ENCODE peak calls at places on chromosomes 1 and 21, in ten cellular contexts. One of them, this sample, is unnamed.

GRCh38 chr1:156664949-156665411 is 12.2 kb downstream of the NES start:
- DNase-seq in Panc1: no peak
- DNase-seq in mesendoderm: peak; percentile 91
- DNase-seq in cardiac muscle cell: no peak
- DNase-seq in tibial artery: peak; percentile 86
- DNase-seq in left ventricle myocardium inferior: peak; percentile 82
- DNase-seq in thoracic aorta: no peak
- DNase-seq in upper lobe of right lung: no peak
- DNase-seq in uterus: peak; percentile 42
- DNase-seq in CD8-positive, alpha-beta memory T cell: no peak
- DNase-seq in this sample: peak; percentile 86

GRCh38 chr1:220113136-220113695 is 19.3 kb downstream of the IARS2 start:
- DNase-seq in Panc1: no peak
- DNase-seq in mesendoderm: peak; percentile 54
- DNase-seq in cardiac muscle cell: peak; percentile 36
- DNase-seq in tibial artery: no peak
- DNase-seq in left ventricle myocardium inferior: no peak
- DNase-seq in thoracic aorta: no peak
- DNase-seq in upper lobe of right lung: no peak
- DNase-seq in uterus: no peak
- DNase-seq in CD8-positive, alpha-beta memory T cell: no peak
- DNase-seq in this sample: no peak

GRCh38 chr1:20153000-20153418 is 13.9 kb downstream of the PLA2G2F start:
- DNase-seq in Panc1: no peak
- DNase-seq in mesendoderm: peak; percentile 81
- DNase-seq in cardiac muscle cell: peak; percentile 32
- DNase-seq in tibial artery: peak; percentile 71
- DNase-seq in left ventricle myocardium inferior: peak; percentile 43
- DNase-seq in thoracic aorta: no peak
- DNase-seq in upper lobe of right lung: peak; percentile 70
- DNase-seq in uterus: no peak
- DNase-seq in CD8-positive, alpha-beta memory T cell: no peak
- DNase-seq in this sample: peak; percentile 55

GRCh38 chr21:14270631-14271030 is 54.7 kb downstream of the RBM11 start:
- DNase-seq in Panc1: no peak
- DNase-seq in mesendoderm: peak; percentile 11
- DNase-seq in cardiac muscle cell: no peak
- DNase-seq in tibial artery: no peak
- DNase-seq in left ventricle myocardium inferior: no peak
- DNase-seq in thoracic aorta: no peak
- DNase-seq in upper lobe of right lung: no peak
- DNase-seq in uterus: no peak
- DNase-seq in CD8-positive, alpha-beta memory T cell: no peak
- DNase-seq in this sample: no peak

GRCh38 chr1:14140800-14141526 is 441.0 kb downstream of the PRDM2 start:
- DNase-seq in Panc1: no peak
- DNase-seq in mesendoderm: no peak
- DNase-seq in cardiac muscle cell: peak; percentile 2
- DNase-seq in tibial artery: peak; percentile 80
- DNase-seq in left ventricle myocardium inferior: peak; percentile 72
- DNase-seq in thoracic aorta: no peak
- DNase-seq in upper lobe of right lung: peak; percentile 78
- DNase-seq in uterus: peak; percentile 29
- DNase-seq in CD8-positive, alpha-beta memory T cell: no peak
- DNase-seq in this sample: peak; percentile 91

GRCh38 chr21:37873655-37874054 is 42.6 kb downstream of the KCNJ6 start:
- DNase-seq in Panc1: no peak
- DNase-seq in mesendoderm: peak; percentile 53
- DNase-seq in cardiac muscle cell: peak; percentile 32
- DNase-seq in tibial artery: no peak
- DNase-seq in left ventricle myocardium inferior: no peak
- DNase-seq in thoracic aorta: no peak
- DNase-seq in upper lobe of right lung: no peak
- DNase-seq in uterus: no peak
- DNase-seq in CD8-positive, alpha-beta memory T cell: no peak
- DNase-seq in this sample: no peak

GRCh38 chr1:182662121-182662890 is 22.1 kb downstream of the RGS8 start:
- DNase-seq in Panc1: no peak
- DNase-seq in mesendoderm: peak; percentile 69
- DNase-seq in cardiac muscle cell: no peak
- DNase-seq in tibial artery: no peak
- DNase-seq in left ventricle myocardium inferior: no peak
- DNase-seq in thoracic aorta: no peak
- DNase-seq in upper lobe of right lung: no peak
- DNase-seq in uterus: no peak
- DNase-seq in CD8-positive, alpha-beta memory T cell: no peak
- DNase-seq in this sample: no peak

GRCh38 chr1:30852026-30852425 is 56.5 kb downstream of the SDC3 start:
- DNase-seq in Panc1: no peak
- DNase-seq in mesendoderm: no peak
- DNase-seq in cardiac muscle cell: peak; percentile 86
- DNase-seq in tibial artery: peak; percentile 79
- DNase-seq in left ventricle myocardium inferior: peak; percentile 71
- DNase-seq in thoracic aorta: no peak
- DNase-seq in upper lobe of right lung: peak; percentile 90
- DNase-seq in uterus: no peak
- DNase-seq in CD8-positive, alpha-beta memory T cell: no peak
- DNase-seq in this sample: peak; percentile 82

DNA sequence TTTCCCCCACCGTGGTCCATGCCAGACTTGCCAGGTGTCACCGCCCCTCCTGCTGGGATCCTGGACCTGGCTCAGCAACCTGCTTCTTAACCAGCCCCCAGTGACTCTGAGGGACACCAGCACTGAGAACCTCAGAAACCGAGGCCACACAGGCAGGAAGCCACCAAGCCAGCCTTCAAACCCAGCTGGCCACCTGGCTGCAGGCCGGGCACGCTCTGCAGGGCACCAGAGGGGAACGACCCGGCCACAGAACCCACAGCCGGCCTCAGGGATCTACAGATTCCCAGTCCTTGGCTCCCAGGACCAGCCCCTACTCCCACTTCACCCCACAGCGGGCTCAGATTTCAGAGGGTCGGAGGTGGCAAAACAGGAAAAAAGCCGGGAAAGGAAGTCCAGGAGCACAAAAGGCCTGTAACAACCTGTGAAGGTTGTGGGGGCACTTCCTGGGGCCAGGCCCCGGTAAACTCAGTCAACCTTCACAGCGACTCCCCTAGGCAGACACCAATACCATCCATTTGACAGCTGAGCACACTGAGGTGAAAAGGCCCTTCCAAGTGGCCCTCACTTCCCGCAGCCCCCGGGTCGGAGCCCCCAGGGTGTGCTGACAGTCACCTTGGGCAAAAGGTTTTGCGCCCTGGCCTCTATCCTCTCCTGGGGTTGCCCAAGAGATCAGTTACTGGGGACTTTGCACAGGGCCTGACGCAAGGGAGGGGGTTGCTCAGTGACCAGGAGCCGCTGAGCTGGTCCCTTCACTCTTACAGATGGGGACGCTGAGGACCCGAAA is 14.1 kb downstream of the RUNX3 start:
- DNase-seq in Panc1: no peak
- DNase-seq in mesendoderm: no peak
- DNase-seq in cardiac muscle cell: no peak
- DNase-seq in tibial artery: no peak
- DNase-seq in left ventricle myocardium inferior: no peak
- DNase-seq in thoracic aorta: no peak
- DNase-seq in upper lobe of right lung: no peak
- DNase-seq in uterus: no peak
- DNase-seq in CD8-positive, alpha-beta memory T cell: no peak
- DNase-seq in this sample: peak; percentile 11
- H3K4me1 ChIP-seq in Panc1: no peaks in the 10 kb centered on the region
- H3K4me1 ChIP-seq in mesendoderm: no peaks in the 10 kb centered on the region
- H3K4me1 ChIP-seq in cardiac muscle cell: peaks cover 12% of the 10 kb centered on the region
- H3K4me1 ChIP-seq in tibial artery: peaks cover 36% of the 10 kb centered on the region
- H3K4me1 ChIP-seq in left ventricle myocardium inferior: peaks cover 6% of the 10 kb centered on the region
- H3K4me1 ChIP-seq in thoracic aorta: peaks cover 3% of the 10 kb centered on the region
- H3K4me1 ChIP-seq in upper lobe of right lung: peaks cover 5% of the 10 kb centered on the region
- H3K4me1 ChIP-seq in uterus: no peaks in the 10 kb centered on the region
- H3K4me1 ChIP-seq in CD8-positive, alpha-beta memory T cell: peaks cover 98% of the 10 kb centered on the region
- H3K4me1 ChIP-seq in this sample: no peaks in the 10 kb centered on the region

DNA sequence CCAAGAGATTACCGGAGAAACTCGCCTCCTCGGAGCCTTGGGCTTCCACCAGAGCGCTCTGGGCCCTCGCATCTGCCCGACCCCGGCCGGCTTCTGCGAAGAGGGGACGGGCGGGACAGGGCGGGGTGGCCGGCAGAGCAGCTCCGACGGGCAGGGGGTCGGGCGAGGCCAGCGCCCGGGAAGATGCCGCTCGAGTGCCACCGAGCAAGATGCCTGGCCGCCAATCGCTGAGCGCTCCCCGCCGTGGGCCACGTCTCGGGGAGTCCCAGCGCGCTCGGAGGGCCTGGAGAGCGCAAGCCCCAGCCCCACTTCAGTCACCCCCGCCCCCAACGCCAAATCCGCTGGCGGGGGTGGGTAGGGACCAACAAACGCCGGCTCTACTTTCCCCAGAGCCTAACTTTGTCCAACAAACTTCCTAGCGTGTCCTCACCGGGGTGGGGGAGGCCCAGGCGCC is 515 bp downstream of the BCAR3 start:
- DNase-seq in Panc1: no peak
- DNase-seq in mesendoderm: no peak
- DNase-seq in cardiac muscle cell: peak; percentile 40
- DNase-seq in tibial artery: no peak
- DNase-seq in left ventricle myocardium inferior: no peak
- DNase-seq in thoracic aorta: no peak
- DNase-seq in upper lobe of right lung: peak; percentile 69
- DNase-seq in uterus: no peak
- DNase-seq in CD8-positive, alpha-beta memory T cell: no peak
- DNase-seq in this sample: no peak
- H3K27ac ChIP-seq in Panc1: peak overlapping the region; percentile 89
- H3K27ac ChIP-seq in mesendoderm: peak overlapping the region; percentile 96
- H3K27ac ChIP-seq in cardiac muscle cell: no peak overlapping the region
- H3K27ac ChIP-seq in tibial artery: peak overlapping the region; percentile 88
- H3K27ac ChIP-seq in left ventricle myocardium inferior: peak overlapping the region; percentile 94
- H3K27ac ChIP-seq in thoracic aorta: peak overlapping the region; percentile 92
- H3K27ac ChIP-seq in upper lobe of right lung: peak overlapping the region; percentile 88
- H3K27ac ChIP-seq in uterus: peak overlapping the region; percentile 79
- H3K27ac ChIP-seq in CD8-positive, alpha-beta memory T cell: no peak overlapping the region
- H3K27ac ChIP-seq in this sample: peak overlapping the region; percentile 67

GRCh38 chr21:42255038-42255601 is 36.2 kb downstream of the ABCG1 start:
- DNase-seq in Panc1: no peak
- DNase-seq in mesendoderm: no peak
- DNase-seq in cardiac muscle cell: no peak
- DNase-seq in tibial artery: no peak
- DNase-seq in left ventricle myocardium inferior: no peak
- DNase-seq in thoracic aorta: no peak
- DNase-seq in upper lobe of right lung: no peak
- DNase-seq in uterus: no peak
- DNase-seq in CD8-positive, alpha-beta memory T cell: no peak
- DNase-seq in this sample: no peak

GRCh38 chr21:42252778-42253340 is 33.9 kb downstream of the ABCG1 start:
- DNase-seq in Panc1: no peak
- DNase-seq in mesendoderm: no peak
- DNase-seq in cardiac muscle cell: no peak
- DNase-seq in tibial artery: no peak
- DNase-seq in left ventricle myocardium inferior: no peak
- DNase-seq in thoracic aorta: no peak
- DNase-seq in upper lobe of right lung: no peak
- DNase-seq in uterus: no peak
- DNase-seq in CD8-positive, alpha-beta memory T cell: no peak
- DNase-seq in this sample: no peak

GRCh38 chr21:42254631-42255030 is 35.7 kb downstream of the ABCG1 start:
- DNase-seq in Panc1: no peak
- DNase-seq in mesendoderm: no peak
- DNase-seq in cardiac muscle cell: no peak
- DNase-seq in tibial artery: no peak
- DNase-seq in left ventricle myocardium inferior: no peak
- DNase-seq in thoracic aorta: no peak
- DNase-seq in upper lobe of right lung: no peak
- DNase-seq in uterus: no peak
- DNase-seq in CD8-positive, alpha-beta memory T cell: no peak
- DNase-seq in this sample: no peak

GRCh38 chr21:42252267-42252666 is 33.3 kb downstream of the ABCG1 start:
- DNase-seq in Panc1: no peak
- DNase-seq in mesendoderm: no peak
- DNase-seq in cardiac muscle cell: no peak
- DNase-seq in tibial artery: no peak
- DNase-seq in left ventricle myocardium inferior: no peak
- DNase-seq in thoracic aorta: no peak
- DNase-seq in upper lobe of right lung: no peak
- DNase-seq in uterus: no peak
- DNase-seq in CD8-positive, alpha-beta memory T cell: no peak
- DNase-seq in this sample: no peak

DNA sequence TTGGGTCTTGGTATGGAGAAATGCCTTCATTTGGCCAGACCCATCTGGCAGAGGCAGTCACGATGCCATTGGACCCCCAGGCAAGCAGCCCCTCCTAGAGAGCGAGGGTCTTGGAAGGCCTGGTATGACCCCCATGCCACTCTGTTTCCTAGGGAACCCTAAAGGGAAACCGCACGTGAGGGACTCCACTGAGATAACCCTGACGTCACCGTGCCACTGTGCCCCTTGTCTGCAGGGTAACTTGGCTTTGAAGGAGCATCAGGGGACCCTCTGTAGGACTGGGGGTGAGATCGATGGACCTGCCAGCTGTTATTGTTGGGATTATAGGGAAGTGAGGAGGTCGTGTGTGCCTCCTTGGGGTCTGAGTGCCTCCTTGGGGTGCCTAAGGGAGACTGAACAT is 34.5 kb downstream of the ABCG1 start:
- DNase-seq in Panc1: no peak
- DNase-seq in mesendoderm: no peak
- DNase-seq in cardiac muscle cell: no peak
- DNase-seq in tibial artery: no peak
- DNase-seq in left ventricle myocardium inferior: no peak
- DNase-seq in thoracic aorta: no peak
- DNase-seq in upper lobe of right lung: no peak
- DNase-seq in uterus: no peak
- DNase-seq in CD8-positive, alpha-beta memory T cell: no peak
- DNase-seq in this sample: no peak
- H3K27me3 ChIP-seq in Panc1: no peaks in the 10 kb centered on the region
- H3K27me3 ChIP-seq in mesendoderm: no peaks in the 10 kb centered on the region
- H3K27me3 ChIP-seq in cardiac muscle cell: no peaks in the 10 kb centered on the region
- H3K27me3 ChIP-seq in tibial artery: no peaks in the 10 kb centered on the region
- H3K27me3 ChIP-seq in left ventricle myocardium inferior: no peaks in the 10 kb centered on the region
- H3K27me3 ChIP-seq in thoracic aorta: no peaks in the 10 kb centered on the region
- H3K27me3 ChIP-seq in upper lobe of right lung: no peaks in the 10 kb centered on the region
- H3K27me3 ChIP-seq in uterus: no peaks in the 10 kb centered on the region
- H3K27me3 ChIP-seq in CD8-positive, alpha-beta memory T cell: no peaks in the 10 kb centered on the region
- H3K27me3 ChIP-seq in this sample: no peaks in the 10 kb centered on the region

GRCh38 chr1:231611851-231612250 is 14.7 kb upstream of the DISC1 start:
- DNase-seq in Panc1: no peak
- DNase-seq in mesendoderm: peak; percentile 11
- DNase-seq in cardiac muscle cell: no peak
- DNase-seq in tibial artery: no peak
- DNase-seq in left ventricle myocardium inferior: no peak
- DNase-seq in thoracic aorta: no peak
- DNase-seq in upper lobe of right lung: no peak
- DNase-seq in uterus: no peak
- DNase-seq in CD8-positive, alpha-beta memory T cell: no peak
- DNase-seq in this sample: no peak

GRCh38 chr1:231612393-231613089 is 14.0 kb upstream of the DISC1 start:
- DNase-seq in Panc1: no peak
- DNase-seq in mesendoderm: no peak
- DNase-seq in cardiac muscle cell: no peak
- DNase-seq in tibial artery: no peak
- DNase-seq in left ventricle myocardium inferior: no peak
- DNase-seq in thoracic aorta: no peak
- DNase-seq in upper lobe of right lung: peak; percentile 63
- DNase-seq in uterus: no peak
- DNase-seq in CD8-positive, alpha-beta memory T cell: peak; percentile 72
- DNase-seq in this sample: peak; percentile 69

GRCh38 chr1:231611111-231611510 is 15.5 kb upstream of the DISC1 start:
- DNase-seq in Panc1: no peak
- DNase-seq in mesendoderm: no peak
- DNase-seq in cardiac muscle cell: no peak
- DNase-seq in tibial artery: no peak
- DNase-seq in left ventricle myocardium inferior: no peak
- DNase-seq in thoracic aorta: no peak
- DNase-seq in upper lobe of right lung: no peak
- DNase-seq in uterus: no peak
- DNase-seq in CD8-positive, alpha-beta memory T cell: no peak
- DNase-seq in this sample: no peak

GRCh38 chr1:231613419-231614349 is 12.9 kb upstream of the DISC1 start:
- DNase-seq in Panc1: no peak
- DNase-seq in mesendoderm: no peak
- DNase-seq in cardiac muscle cell: no peak
- DNase-seq in tibial artery: no peak
- DNase-seq in left ventricle myocardium inferior: no peak
- DNase-seq in thoracic aorta: no peak
- DNase-seq in upper lobe of right lung: no peak
- DNase-seq in uterus: no peak
- DNase-seq in CD8-positive, alpha-beta memory T cell: no peak
- DNase-seq in this sample: no peak

DNA sequence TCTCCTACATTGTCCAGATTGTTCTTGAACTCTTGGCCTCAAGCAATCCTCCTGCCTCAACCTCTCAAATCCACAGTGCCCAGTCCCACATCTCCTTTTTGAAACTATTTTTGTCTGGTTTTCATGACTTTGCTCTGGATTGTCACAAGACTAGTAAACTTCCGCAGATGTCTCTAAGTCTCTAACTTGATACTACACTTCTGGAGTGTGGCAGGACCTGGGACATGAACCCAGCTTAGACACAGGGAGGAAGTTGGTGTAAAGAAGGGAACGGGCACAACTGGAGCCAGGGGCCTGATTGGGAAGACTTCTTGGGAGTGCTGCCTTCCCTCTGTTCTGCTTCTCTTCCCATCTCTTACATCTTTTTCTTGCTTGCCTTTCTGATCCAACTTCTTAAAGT is 16.2 kb upstream of the DISC1 start:
- DNase-seq in Panc1: no peak
- DNase-seq in mesendoderm: no peak
- DNase-seq in cardiac muscle cell: no peak
- DNase-seq in tibial artery: no peak
- DNase-seq in left ventricle myocardium inferior: no peak
- DNase-seq in thoracic aorta: no peak
- DNase-seq in upper lobe of right lung: no peak
- DNase-seq in uterus: no peak
- DNase-seq in CD8-positive, alpha-beta memory T cell: no peak
- DNase-seq in this sample: no peak
- H3K4me1 ChIP-seq in Panc1: no peaks in the 10 kb centered on the region
- H3K4me1 ChIP-seq in mesendoderm: no peaks in the 10 kb centered on the region
- H3K4me1 ChIP-seq in cardiac muscle cell: no peaks in the 10 kb centered on the region
- H3K4me1 ChIP-seq in tibial artery: no peaks in the 10 kb centered on the region
- H3K4me1 ChIP-seq in left ventricle myocardium inferior: no peaks in the 10 kb centered on the region
- H3K4me1 ChIP-seq in thoracic aorta: no peaks in the 10 kb centered on the region
- H3K4me1 ChIP-seq in upper lobe of right lung: peaks cover 6% of the 10 kb centered on the region
- H3K4me1 ChIP-seq in uterus: no peaks in the 10 kb centered on the region
- H3K4me1 ChIP-seq in CD8-positive, alpha-beta memory T cell: peaks cover 50% of the 10 kb centered on the region
- H3K4me1 ChIP-seq in this sample: no peaks in the 10 kb centered on the region

This sample was measured in right cardiac atrium.